ENCODE peak calls at places on chromosomes 11 and 22, in nine cellular contexts. J, Q, E, R, S, H, O, D and X are unnamed samples.

GRCh38 chr22:28345304-28345703 is 334.3 kb downstream of the TTC28 start:
- DNase-seq in J (peak; percentile 32), Q (peak; percentile 73), E (no peak), R (peak; percentile 59), S (no peak), H (no peak), O (no peak), D (no peak), X (no peak)

GRCh38 chr11:59611570-59612565 is 3.7 kb downstream of the OSBP start:
- DNase-seq in J (peak; percentile 56), Q (peak; percentile 49), E (no peak), R (peak; percentile 18), S (peak; percentile 46), H (no peak), O (no peak), D (no peak), X (no peak)

GRCh38 chr11:91248199-91248807 is 976.3 kb upstream of the FAT3 start:
- DNase-seq in J (peak; percentile 76), Q (no peak), E (peak; percentile 52), R (peak; percentile 59), S (peak; percentile 40), H (no peak), O (peak; percentile 78), D (peak; percentile 59), X (no peak)

GRCh38 chr11:101582242-101583052 is 1.4 kb downstream of the TRPC6 start:
- DNase-seq in J (peak; percentile 14), Q (no peak), E (no peak), R (peak; percentile 48), S (no peak), H (no peak), O (no peak), D (peak; percentile 9), X (no peak)

GRCh38 chr11:116990061-116990473 is 108.2 kb downstream of the SIK3 start:
- DNase-seq in J (no peak), Q (peak; percentile 87), E (no peak), R (peak; percentile 73), S (peak; percentile 0), H (no peak), O (no peak), D (peak; percentile 79), X (no peak)

GRCh38 chr22:50318698-50319411 is 8.0 kb downstream of the DENND6B start:
- DNase-seq in J (no peak), Q (no peak), E (peak; percentile 57), R (no peak), S (no peak), H (peak; percentile 31), O (no peak), D (no peak), X (peak; percentile 14)

GRCh38 chr11:3942956-3943497 is 87.6 kb downstream of the STIM1 start:
- DNase-seq in J (no peak), Q (no peak), E (no peak), R (peak; percentile 58), S (no peak), H (no peak), O (no peak), D (no peak), X (no peak)

GRCh38 chr22:50705851-50706351 is 32.1 kb upstream of the ACR start:
- DNase-seq in J (no peak), Q (no peak), E (no peak), R (no peak), S (no peak), H (no peak), O (no peak), D (no peak), X (no peak)

GRCh38 chr11:72228229-72228843 is 3.8 kb downstream of the INPPL1 start:
- DNase-seq in J (no peak), Q (no peak), E (no peak), R (peak; percentile 49), S (no peak), H (no peak), O (no peak), D (no peak), X (no peak)
- TF ChIP-seq CTCF in J (peak; percentile 12), Q (no peak), E (no peak), R (peak; percentile 51), S (no peak), H (no peak), O (no peak), D (peak; percentile 63), X (no peak)

DNA sequence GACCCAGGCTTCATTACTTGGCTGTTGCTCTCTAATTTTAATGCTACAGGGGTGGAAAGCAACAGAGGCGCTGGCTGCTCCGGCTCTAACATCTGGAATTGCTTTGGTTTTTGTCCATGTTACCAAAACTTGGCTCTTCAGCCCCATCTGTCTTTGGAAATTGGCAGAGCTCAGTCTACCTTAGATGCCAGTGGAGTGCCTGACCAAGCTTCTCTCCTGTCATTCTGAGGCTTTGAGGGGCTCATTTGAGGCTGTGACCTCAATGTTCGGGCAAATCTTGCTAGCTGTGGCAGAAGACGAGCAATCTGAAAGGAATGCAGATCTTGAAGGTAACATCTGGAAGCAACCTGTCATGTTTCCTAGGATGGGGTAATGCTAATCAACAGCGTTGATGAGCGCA is 409.5 kb upstream of the SYN3 start:
- DNase-seq in J (no peak), Q (peak; percentile 73), E (no peak), R (no peak), S (no peak), H (no peak), O (no peak), D (no peak), X (no peak)
- TF ChIP-seq CTCF in J (peak; percentile 7), Q (peak; percentile 56), E (no peak), R (no peak), S (no peak), H (no peak), O (no peak), D (peak; percentile 51), X (no peak)

GRCh38 chr11:6979365-6979764 is 40.8 kb downstream of the ZNF214 start:
- DNase-seq in J (no peak), Q (peak; percentile 32), E (no peak), R (peak; percentile 52), S (no peak), H (no peak), O (no peak), D (no peak), X (no peak)
- TF ChIP-seq CTCF in J (no peak), Q (no peak), E (no peak), R (no peak), S (no peak), H (no peak), O (no peak), D (no peak), X (no peak)

GRCh38 chr11:22207162-22207561 is 14.3 kb downstream of the ANO5 start:
- DNase-seq in J (no peak), Q (no peak), E (no peak), R (no peak), S (no peak), H (no peak), O (no peak), D (no peak), X (no peak)
- TF ChIP-seq CTCF in J (no peak), Q (no peak), E (no peak), R (no peak), S (no peak), H (no peak), O (no peak), D (no peak), X (no peak)

GRCh38 chr11:104946907-104947306 is 21.5 kb downstream of the CASP4 start:
- DNase-seq in J (no peak), Q (peak; percentile 59), E (peak; percentile 68), R (peak; percentile 80), S (peak; percentile 13), H (peak; percentile 42), O (peak; percentile 84), D (peak; percentile 47), X (peak; percentile 25)

GRCh38 chr11:104943561-104943960 is 24.8 kb downstream of the CASP4 start:
- DNase-seq in J (no peak), Q (no peak), E (no peak), R (no peak), S (no peak), H (no peak), O (no peak), D (no peak), X (no peak)

GRCh38 chr11:104944080-104944479 is 24.3 kb downstream of the CASP4 start:
- DNase-seq in J (no peak), Q (no peak), E (no peak), R (no peak), S (no peak), H (no peak), O (no peak), D (no peak), X (no peak)
- TF ChIP-seq CTCF in J (no peak), Q (no peak), E (no peak), R (no peak), S (no peak), H (no peak), O (no peak), D (no peak), X (no peak)

DNA sequence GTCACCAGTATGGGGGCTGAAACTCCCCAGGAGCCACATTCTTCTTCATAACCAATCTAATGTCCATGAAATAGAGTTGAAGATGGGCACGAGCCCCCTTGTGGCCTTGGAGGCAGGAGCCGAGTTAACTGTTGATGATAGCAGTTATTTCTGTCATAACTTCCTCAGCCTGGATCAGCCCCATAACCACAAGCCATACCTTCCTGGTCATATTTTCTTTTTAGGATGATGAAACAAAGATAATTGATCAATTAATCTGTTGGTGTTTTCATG is 65.0 kb upstream of the TTC12 start:
- DNase-seq in J (no peak), Q (peak; percentile 20), E (no peak), R (no peak), S (peak; percentile 2), H (no peak), O (peak; percentile 22), D (no peak), X (no peak)
- TF ChIP-seq CTCF in J (peak; percentile 42), Q (peak; percentile 53), E (no peak), R (no peak), S (no peak), H (no peak), O (peak; percentile 52), D (peak; percentile 66), X (no peak)